ENCODE peak calls at places on chromosomes 7 and 10, in ten cellular contexts. K is posterior vena cava; U is renal cortical epithelial cell; Z is BE2C; D is astrocyte; P is NCI-H2107; W is stimulated activated CD4-positive, alpha-beta T cell treated with anti-CD3 and anti-CD28 coated beads, Interleukin-2, amount 100 ng/mL, for 48 hours; S is NCI-H1092; R is germinal center; V is CD8-positive, alpha-beta memory T cell. T is an unnamed sample.

GRCh38 chr7:151844080-151844827 is 32.7 kb downstream of the PRKAG2 start:
- DNase-seq in K (peak; percentile 64), V (no peak), U (no peak), P (no peak), D (peak; percentile 71), R (no peak), Z (no peak), S (no peak), W (no peak), T (peak; percentile 77)

GRCh38 chr7:134613623-134614347 is 32.9 kb upstream of the BPGM start:
- DNase-seq in V (no peak), R (no peak), U (peak; percentile 97), K (no peak), D (peak; percentile 98), W (peak; percentile 25), S (no peak), P (no peak), Z (no peak), T (peak; percentile 89)

GRCh38 chr10:26860026-26860541 is 674 bp downstream of the ABI1 start:
- DNase-seq in P (no peak), K (peak; percentile 89), R (peak; percentile 23), V (peak; percentile 53), Z (peak; percentile 47), S (no peak), W (peak; percentile 17), U (peak; percentile 72), D (peak; percentile 66), T (peak; percentile 65)

GRCh38 chr7:888081-889024 is 12.0 kb downstream of the GET4 start:
- DNase-seq in R (no peak), K (no peak), Z (peak; percentile 7), D (no peak), W (no peak), P (no peak), V (no peak), S (no peak), U (no peak), T (no peak)

GRCh38 chr10:43221419-43222293 is 45.2 kb downstream of the RASGEF1A start:
- DNase-seq in Z (peak; percentile 16), U (no peak), R (no peak), K (peak; percentile 67), P (no peak), D (no peak), S (no peak), W (no peak), V (no peak), T (no peak)

GRCh38 chr10:97060441-97061084 is 125.2 kb downstream of the SLIT1 start:
- DNase-seq in S (no peak), V (no peak), D (no peak), K (no peak), U (no peak), R (no peak), P (no peak), Z (peak; percentile 24), W (no peak), T (no peak)

GRCh38 chr7:101017099-101017777 is 2.6 kb upstream of the MUC17 start:
- DNase-seq in P (no peak), W (peak; percentile 41), K (peak; percentile 92), S (no peak), R (no peak), V (peak; percentile 36), U (peak; percentile 78), Z (peak; percentile 58), D (peak; percentile 67), T (peak; percentile 64)

GRCh38 chr7:78476851-78477405 is 678.4 kb downstream of the PHTF2 start:
- DNase-seq in W (no peak), V (no peak), S (no peak), K (no peak), D (no peak), U (peak; percentile 53), P (no peak), R (no peak), Z (no peak), T (no peak)

GRCh38 chr7:150332852-150333635 is 8.4 kb downstream of the RARRES2 start:
- DNase-seq in R (no peak), W (no peak), K (no peak), U (no peak), S (no peak), D (no peak), Z (no peak), P (no peak), V (no peak), T (no peak)

GRCh38 chr10:130194991-130195645 is 58.9 kb downstream of the GLRX3 start:
- DNase-seq in V (no peak), K (peak; percentile 67), D (no peak), R (no peak), U (no peak), Z (no peak), P (no peak), W (no peak), S (no peak), T (no peak)

GRCh38 chr10:93080350-93081046 is 6.8 kb downstream of the CYP26A1 start:
- DNase-seq in W (peak; percentile 49), D (peak; percentile 36), P (no peak), U (peak; percentile 23), Z (no peak), S (no peak), K (peak; percentile 86), R (peak; percentile 81), V (peak; percentile 32), T (peak; percentile 41)

GRCh38 chr7:1368682-1369571 is 90.3 kb downstream of the MICALL2 start:
- DNase-seq in V (no peak), U (no peak), Z (peak; percentile 72), R (peak; percentile 84), P (no peak), D (no peak), W (peak; percentile 34), K (no peak), S (peak; percentile 12), T (no peak)

GRCh38 chr10:119502214-119502613 is 40.3 kb downstream of the RGS10 start:
- DNase-seq in W (peak; percentile 41), V (peak; percentile 96), P (no peak), K (no peak), R (no peak), D (no peak), U (no peak), S (no peak), Z (no peak), T (no peak)

GRCh38 chr7:23530355-23530754 is 1.4 kb downstream of the TRA2A start:
- DNase-seq in P (peak; percentile 5), D (peak; percentile 26), U (peak; percentile 78), W (no peak), V (peak; percentile 57), Z (peak; percentile 15), R (peak; percentile 71), S (peak; percentile 9), K (no peak), T (peak; percentile 43)

GRCh38 chr10:30725661-30726060 is 96.1 kb upstream of the LYZL2 start:
- DNase-seq in R (no peak), V (no peak), W (no peak), S (no peak), P (no peak), K (peak; percentile 64), U (no peak), Z (no peak), D (no peak), T (no peak)

GRCh38 chr10:126561499-126562208 is 108.8 kb downstream of the C10orf90 start:
- DNase-seq in D (peak; percentile 21), U (peak; percentile 2), W (no peak), V (no peak), R (no peak), S (no peak), K (no peak), Z (no peak), P (no peak), T (no peak)

GRCh38 chr10:130807096-130807495 is 504.4 kb downstream of the TCERG1L start:
- DNase-seq in D (no peak), W (no peak), R (no peak), S (no peak), U (no peak), P (no peak), V (no peak), K (peak; percentile 14), Z (no peak), T (no peak)

GRCh38 chr10:7955446-7955845 is 99.0 kb upstream of the GATA3 start:
- DNase-seq in R (no peak), V (no peak), W (no peak), Z (no peak), S (no peak), D (no peak), U (no peak), K (no peak), P (no peak), T (no peak)

GRCh38 chr10:1543596-1543995 is 193.7 kb downstream of the ADARB2 start:
- DNase-seq in U (no peak), Z (no peak), K (peak; percentile 71), S (no peak), V (no peak), R (no peak), P (no peak), W (no peak), D (no peak), T (no peak)

GRCh38 chr7:112136707-112137008 is 69.5 kb downstream of the DOCK4 start:
- DNase-seq in K (no peak), R (no peak), S (no peak), Z (no peak), D (no peak), P (no peak), V (no peak), W (no peak), U (no peak), T (no peak)

GRCh38 chr10:79314761-79315601 is 32.3 kb upstream of the PPIF start:
- DNase-seq in U (no peak), W (no peak), S (no peak), Z (no peak), R (no peak), K (peak; percentile 67), P (no peak), D (no peak), V (no peak), T (no peak)

GRCh38 chr10:79982486-79982800 is 33.5 kb upstream of the SFTPD start:
- DNase-seq in Z (no peak), D (no peak), U (no peak), W (peak; percentile 7), K (no peak), P (no peak), R (no peak), V (no peak), S (no peak), T (no peak)

T was measured in Caki2.